ENCODE peak calls at places on chromosomes 13 and 19, in eight cellular contexts. X, E, V, K, Z, A, L and F are unnamed samples.

GRCh38 chr13:61276401-61276800 is 139.2 kb downstream of the PCDH20 start:
- DNase-seq in X (no peak), E (no peak), V (no peak), K (no peak), Z (no peak), A (no peak), L (no peak), F (no peak)

GRCh38 chr13:108342369-108343289 is 73.1 kb downstream of the TNFSF13B start:
- DNase-seq in X (no peak), E (no peak), V (no peak), K (no peak), Z (no peak), A (no peak), L (no peak), F (no peak)

GRCh38 chr19:18437481-18438330 is at the start of gene ISYNA1:
- DNase-seq in X (peak; percentile 77), E (peak; percentile 91), V (no peak), K (no peak), Z (peak; percentile 59), A (peak; percentile 86), L (no peak), F (peak; percentile 86)

GRCh38 chr13:104571890-104572229 is 1505.6 kb upstream of the SLC10A2 start:
- DNase-seq in X (no peak), E (no peak), V (no peak), K (no peak), Z (no peak), A (no peak), L (no peak), F (no peak)

GRCh38 chr13:49373699-49374098 is 70.2 kb downstream of the CAB39L start:
- DNase-seq in X (no peak), E (no peak), V (no peak), K (no peak), Z (no peak), A (no peak), L (no peak), F (no peak)

GRCh38 chr13:61838568-61838967 is 422.9 kb upstream of the PCDH20 start:
- DNase-seq in X (no peak), E (no peak), V (no peak), K (no peak), Z (no peak), A (no peak), L (no peak), F (no peak)

GRCh38 chr13:114025432-114026127 is 51.7 kb upstream of the C13orf46 start:
- DNase-seq in X (no peak), E (no peak), V (peak; percentile 83), K (no peak), Z (no peak), A (no peak), L (no peak), F (peak; percentile 77)

GRCh38 chr13:90623318-90624011 is 724.0 kb upstream of the MIR17HG start:
- DNase-seq in X (no peak), E (no peak), V (no peak), K (no peak), Z (no peak), A (no peak), L (no peak), F (no peak)

GRCh38 chr13:25902946-25903345 is 148.9 kb downstream of the SHISA2 start:
- DNase-seq in X (no peak), E (no peak), V (no peak), K (no peak), Z (peak; percentile 34), A (no peak), L (no peak), F (no peak)

GRCh38 chr13:21361123-21361522 is 98.0 kb downstream of the ZDHHC20 start:
- DNase-seq in X (no peak), E (no peak), V (no peak), K (no peak), Z (no peak), A (no peak), L (no peak), F (no peak)

GRCh38 chr19:52297601-52298358 is 811 bp downstream of the ZNF480 start:
- DNase-seq in X (no peak), E (no peak), V (no peak), K (no peak), Z (no peak), A (no peak), L (no peak), F (peak; percentile 23)

GRCh38 chr19:3968556-3969434 is 2.1 kb downstream of the DAPK3 start:
- DNase-seq in X (peak; percentile 94), E (no peak), V (peak; percentile 98), K (peak; percentile 79), Z (peak; percentile 57), A (peak; percentile 91), L (peak; percentile 73), F (peak; percentile 88)

GRCh38 chr13:49776871-49777270 is 15.6 kb downstream of the KPNA3 start:
- DNase-seq in X (no peak), E (no peak), V (no peak), K (no peak), Z (no peak), A (no peak), L (no peak), F (no peak)

GRCh38 chr13:74107598-74107997 is 26.6 kb downstream of the KLF12 start:
- DNase-seq in X (no peak), E (no peak), V (no peak), K (no peak), Z (no peak), A (no peak), L (no peak), F (no peak)

GRCh38 chr13:74114202-74114601 is 20.0 kb downstream of the KLF12 start:
- DNase-seq in X (no peak), E (no peak), V (no peak), K (no peak), Z (no peak), A (no peak), L (no peak), F (no peak)

GRCh38 chr13:74111901-74112824 is 22.0 kb downstream of the KLF12 start:
- DNase-seq in X (no peak), E (no peak), V (no peak), K (no peak), Z (no peak), A (no peak), L (no peak), F (no peak)

GRCh38 chr13:74111399-74111798 is 22.8 kb downstream of the KLF12 start:
- DNase-seq in X (no peak), E (no peak), V (no peak), K (no peak), Z (no peak), A (no peak), L (no peak), F (no peak)

DNA sequence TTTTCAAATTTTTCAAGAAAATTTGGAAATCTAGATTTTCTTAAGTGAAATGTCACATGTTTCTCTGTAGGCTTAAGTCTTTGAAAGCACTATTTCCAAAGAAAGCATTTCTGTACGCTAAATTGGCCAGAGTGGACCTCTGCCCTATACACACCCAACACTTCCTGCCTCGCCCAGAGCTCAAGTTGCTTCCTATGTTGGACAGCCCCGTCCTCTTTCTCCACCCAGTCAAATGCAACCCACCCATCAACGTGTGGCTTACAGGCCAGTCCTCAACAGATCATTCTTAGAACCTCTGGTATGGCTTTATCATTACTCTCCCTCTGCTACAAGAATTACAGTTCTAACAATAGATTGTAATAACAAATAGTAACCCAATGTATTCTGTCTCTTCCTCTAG is 24.2 kb downstream of the KLF12 start:
- DNase-seq in X (peak; percentile 32), E (no peak), V (no peak), K (no peak), Z (no peak), A (no peak), L (no peak), F (no peak)
- H3K27ac ChIP-seq in X (no peak overlapping the region), E (no peak overlapping the region), V (no peak overlapping the region), K (no peak overlapping the region), Z (no peak overlapping the region), A (no peak overlapping the region), L (no peak overlapping the region), F (no peak overlapping the region)

DNA sequence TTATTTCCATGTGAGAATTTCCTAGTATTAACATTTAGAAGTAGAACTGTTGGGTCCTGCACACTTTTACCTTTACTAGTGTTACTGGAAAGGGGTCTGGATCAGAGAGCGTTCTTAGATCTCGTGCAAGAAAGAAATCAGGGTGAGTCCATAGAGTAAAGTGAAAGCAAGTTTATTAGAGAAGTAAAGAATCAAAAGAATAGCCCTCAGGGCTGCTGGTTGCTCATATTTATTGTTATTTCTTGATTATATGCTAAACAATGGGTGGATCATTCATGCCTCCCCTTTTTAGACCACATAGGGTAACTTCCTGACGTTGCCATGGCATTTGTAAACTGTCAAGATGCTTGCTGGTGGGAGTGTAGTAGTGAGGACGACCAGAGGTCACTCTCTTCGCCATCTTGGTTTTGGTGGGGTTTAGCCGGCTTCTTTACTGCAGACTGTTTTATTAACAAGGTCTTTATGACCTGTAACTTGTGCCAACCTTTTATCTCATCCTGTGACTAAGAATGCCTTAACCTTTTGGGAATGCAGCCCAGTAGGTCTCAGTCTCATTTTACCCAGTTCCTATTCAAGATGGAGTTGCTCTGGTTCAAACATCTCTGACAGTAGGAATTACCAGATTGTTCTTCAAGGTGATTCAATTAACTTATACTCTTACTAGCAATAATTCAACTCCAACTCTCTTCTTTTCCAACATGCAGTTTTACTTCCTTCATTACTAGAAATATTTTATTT is 27.4 kb downstream of the NDFIP2 start:
- DNase-seq in X (no peak), E (no peak), V (no peak), K (no peak), Z (no peak), A (no peak), L (no peak), F (no peak)
- TF ChIP-seq POLR2A in X (no peak), E (no peak), V (no peak), K (no peak), Z (no peak), A (no peak), L (no peak), F (no peak)

GRCh38 chr13:30608364-30608763 is 9.4 kb upstream of the USPL1 start:
- DNase-seq in X (no peak), E (no peak), V (no peak), K (no peak), Z (no peak), A (no peak), L (no peak), F (no peak)
- H3K4me3 ChIP-seq in X (no peak overlapping the region), E (no peak overlapping the region), V (no peak overlapping the region), K (no peak overlapping the region), Z (no peak overlapping the region), A (no peak overlapping the region), L (no peak overlapping the region), F (no peak overlapping the region)

GRCh38 chr19:15123031-15123890 is 16.1 kb downstream of the SYDE1 start:
- DNase-seq in X (no peak), E (no peak), V (peak; percentile 66), K (no peak), Z (no peak), A (peak; percentile 53), L (peak; percentile 45), F (no peak)
- H3K27ac ChIP-seq in X (peak overlapping the region; percentile 98), E (no peak overlapping the region), V (peak overlapping the region; percentile 98), K (peak overlapping the region; percentile 95), Z (no peak overlapping the region), A (peak overlapping the region; percentile 84), L (no peak overlapping the region), F (peak overlapping the region; percentile 94)